ENCODE peak calls at places on chromosomes 13 and 19, in eight cellular contexts. One of them, this sample, is unnamed.

GRCh38 chr13:42354246-42355117 is 82.5 kb downstream of the AKAP11 start:
- DNase-seq in H9: no peak
- DNase-seq in CD4-positive, alpha-beta T cell: peak; percentile 16
- DNase-seq in stimulated activated CD8-positive, alpha-beta memory T cell treated with anti-CD3 and anti-CD28 coated beads, Interleukin-7, amount 100 ng/mL, for 24 hours: no peak
- DNase-seq in left colon: no peak
- DNase-seq in hepatic stellate cell: no peak
- DNase-seq in endothelial cell: no peak
- DNase-seq in ecto neural progenitor cell: peak; percentile 54
- DNase-seq in this sample: no peak

GRCh38 chr13:51715613-51716012 is 88.3 kb downstream of the DHRS12 start:
- DNase-seq in ecto neural progenitor cell: no peak
- DNase-seq in CD4-positive, alpha-beta T cell: no peak
- DNase-seq in endothelial cell: no peak
- DNase-seq in stimulated activated CD8-positive, alpha-beta memory T cell treated with anti-CD3 and anti-CD28 coated beads, Interleukin-7, amount 100 ng/mL, for 24 hours: no peak
- DNase-seq in H9: no peak
- DNase-seq in left colon: no peak
- DNase-seq in hepatic stellate cell: no peak
- DNase-seq in this sample: no peak

GRCh38 chr19:38849746-38850230 is at the start of gene HNRNPL:
- DNase-seq in CD4-positive, alpha-beta T cell: peak; percentile 99
- DNase-seq in ecto neural progenitor cell: no peak
- DNase-seq in left colon: peak; percentile 97
- DNase-seq in H9: no peak
- DNase-seq in stimulated activated CD8-positive, alpha-beta memory T cell treated with anti-CD3 and anti-CD28 coated beads, Interleukin-7, amount 100 ng/mL, for 24 hours: peak; percentile 98
- DNase-seq in endothelial cell: peak; percentile 99
- DNase-seq in hepatic stellate cell: peak; percentile 97
- DNase-seq in this sample: no peak

GRCh38 chr13:19769854-19770253 is 12.9 kb downstream of the PSPC1 start:
- DNase-seq in CD4-positive, alpha-beta T cell: no peak
- DNase-seq in H9: no peak
- DNase-seq in hepatic stellate cell: no peak
- DNase-seq in ecto neural progenitor cell: no peak
- DNase-seq in left colon: no peak
- DNase-seq in stimulated activated CD8-positive, alpha-beta memory T cell treated with anti-CD3 and anti-CD28 coated beads, Interleukin-7, amount 100 ng/mL, for 24 hours: no peak
- DNase-seq in endothelial cell: no peak
- DNase-seq in this sample: no peak

GRCh38 chr13:37406031-37406430 is 192.5 kb downstream of the POSTN start:
- DNase-seq in ecto neural progenitor cell: no peak
- DNase-seq in left colon: no peak
- DNase-seq in stimulated activated CD8-positive, alpha-beta memory T cell treated with anti-CD3 and anti-CD28 coated beads, Interleukin-7, amount 100 ng/mL, for 24 hours: no peak
- DNase-seq in CD4-positive, alpha-beta T cell: no peak
- DNase-seq in endothelial cell: no peak
- DNase-seq in hepatic stellate cell: no peak
- DNase-seq in H9: no peak
- DNase-seq in this sample: no peak

GRCh38 chr19:16359074-16359473 is 34.4 kb downstream of the KLF2 start:
- DNase-seq in stimulated activated CD8-positive, alpha-beta memory T cell treated with anti-CD3 and anti-CD28 coated beads, Interleukin-7, amount 100 ng/mL, for 24 hours: no peak
- DNase-seq in CD4-positive, alpha-beta T cell: no peak
- DNase-seq in endothelial cell: no peak
- DNase-seq in left colon: no peak
- DNase-seq in H9: no peak
- DNase-seq in ecto neural progenitor cell: no peak
- DNase-seq in hepatic stellate cell: no peak
- DNase-seq in this sample: no peak

GRCh38 chr13:59951011-59951410 is 212.7 kb downstream of the DIAPH3 start:
- DNase-seq in hepatic stellate cell: no peak
- DNase-seq in CD4-positive, alpha-beta T cell: no peak
- DNase-seq in left colon: no peak
- DNase-seq in H9: no peak
- DNase-seq in endothelial cell: no peak
- DNase-seq in ecto neural progenitor cell: no peak
- DNase-seq in stimulated activated CD8-positive, alpha-beta memory T cell treated with anti-CD3 and anti-CD28 coated beads, Interleukin-7, amount 100 ng/mL, for 24 hours: no peak
- DNase-seq in this sample: no peak

GRCh38 chr19:7682175-7682855 is 1.7 kb downstream of the TRAPPC5 start:
- DNase-seq in hepatic stellate cell: no peak
- DNase-seq in H9: peak; percentile 72
- DNase-seq in stimulated activated CD8-positive, alpha-beta memory T cell treated with anti-CD3 and anti-CD28 coated beads, Interleukin-7, amount 100 ng/mL, for 24 hours: no peak
- DNase-seq in CD4-positive, alpha-beta T cell: no peak
- DNase-seq in ecto neural progenitor cell: no peak
- DNase-seq in endothelial cell: no peak
- DNase-seq in left colon: no peak
- DNase-seq in this sample: no peak

GRCh38 chr19:49491804-49492572 is 4.2 kb upstream of the RPS11 start:
- DNase-seq in stimulated activated CD8-positive, alpha-beta memory T cell treated with anti-CD3 and anti-CD28 coated beads, Interleukin-7, amount 100 ng/mL, for 24 hours: no peak
- DNase-seq in H9: no peak
- DNase-seq in ecto neural progenitor cell: no peak
- DNase-seq in CD4-positive, alpha-beta T cell: no peak
- DNase-seq in hepatic stellate cell: no peak
- DNase-seq in left colon: no peak
- DNase-seq in endothelial cell: no peak
- DNase-seq in this sample: no peak

GRCh38 chr13:93963266-93964131 is 516.0 kb downstream of the DCT start:
- DNase-seq in left colon: no peak
- DNase-seq in hepatic stellate cell: no peak
- DNase-seq in ecto neural progenitor cell: no peak
- DNase-seq in endothelial cell: no peak
- DNase-seq in CD4-positive, alpha-beta T cell: no peak
- DNase-seq in H9: no peak
- DNase-seq in stimulated activated CD8-positive, alpha-beta memory T cell treated with anti-CD3 and anti-CD28 coated beads, Interleukin-7, amount 100 ng/mL, for 24 hours: no peak
- DNase-seq in this sample: no peak

This sample was measured in coronary artery.